ENCODE peak calls at places on chromosomes 16 and 17, in four cellular contexts. M is HEK293T, A is K562, U is HepG2. V is an unnamed sample.

GRCh38 chr16:50618238-50618918 is 62.7 kb downstream of the SNX20 start:
- DNase-seq in A (no peak), M (no peak), U (no peak), V (no peak)

GRCh38 chr17:76560877-76561221 is 21.0 kb downstream of the PRCD start:
- DNase-seq in A (no peak), M (no peak), U (no peak), V (no peak)

GRCh38 chr17:80779961-80780380 is 211.7 kb upstream of the CHMP6 start:
- DNase-seq in A (no peak), M (no peak), U (no peak), V (no peak)

GRCh38 chr17:1865252-1866037 is 35.6 kb downstream of the RPA1 start:
- DNase-seq in U (peak; percentile 35), A (peak; percentile 51), M (peak; percentile 65), V (no peak)

GRCh38 chr17:7997186-7997585 is 5.2 kb upstream of the GUCY2D start:
- DNase-seq in M (peak; percentile 59), A (peak; percentile 27), U (peak; percentile 25), V (no peak)

GRCh38 chr16:11047057-11047456 is 102.7 kb downstream of the CLEC16A start:
- DNase-seq in A (no peak), U (no peak), M (no peak), V (no peak)

GRCh38 chr16:19153876-19154275 is 14.2 kb upstream of the SYT17 start:
- DNase-seq in U (no peak), M (peak; percentile 56), A (peak; percentile 70), V (no peak)

GRCh38 chr17:1137465-1137894 is 42.3 kb downstream of the ABR start:
- DNase-seq in A (peak; percentile 71), U (peak; percentile 39), M (peak; percentile 45), V (no peak)

GRCh38 chr17:13646411-13646810 is 44.7 kb upstream of the HS3ST3A1 start:
- DNase-seq in A (no peak), U (no peak), M (no peak), V (no peak)

GRCh38 chr17:73481672-73482071 is 162.6 kb downstream of the SDK2 start:
- DNase-seq in M (no peak), A (no peak), U (no peak), V (no peak)

GRCh38 chr17:2363318-2363717 is 26.0 kb downstream of the SGSM2 start:
- DNase-seq in U (no peak), A (no peak), M (no peak), V (no peak)

GRCh38 chr17:32912218-32912897 is 15.6 kb upstream of the TMEM98 start:
- DNase-seq in A (peak; percentile 86), M (peak; percentile 41), U (peak; percentile 84), V (no peak)

GRCh38 chr17:61057257-61057656 is 342.4 kb upstream of the TBX2 start:
- DNase-seq in A (no peak), U (no peak), M (no peak), V (no peak)

GRCh38 chr17:13353590-13353989 is 248.1 kb downstream of the HS3ST3A1 start:
- DNase-seq in A (no peak), U (no peak), M (no peak), V (no peak)

GRCh38 chr17:32822996-32823395 is 53.9 kb downstream of the MYO1D start:
- DNase-seq in A (no peak), M (no peak), U (no peak), V (no peak)

GRCh38 chr16:7513429-7513828 is 180.8 kb downstream of the RBFOX1 start:
- DNase-seq in M (peak; percentile 8), A (peak; percentile 28), U (peak; percentile 13), V (no peak)

GRCh38 chr17:78401246-78401645 is 22.8 kb downstream of the PGS1 start:
- DNase-seq in U (no peak), A (no peak), M (no peak), V (no peak)

GRCh38 chr17:7852919-7853692 is 1.8 kb upstream of the TMEM88 start:
- DNase-seq in A (no peak), U (no peak), M (no peak), V (no peak)

GRCh38 chr17:63540581-63540980 is 9.7 kb upstream of the DCAF7 start:
- DNase-seq in M (no peak), A (no peak), U (no peak), V (no peak)

GRCh38 chr17:40648326-40648968 is 829 bp upstream of the SMARCE1 start:
- DNase-seq in U (peak; percentile 56), A (no peak), M (peak; percentile 25), V (no peak)

GRCh38 chr17:64505320-64506200 is 529 bp downstream of the DDX5 start:
- DNase-seq in U (peak; percentile 80), M (peak; percentile 57), A (peak; percentile 79), V (no peak)

GRCh38 chr16:22915003-22915402 is 101.0 kb downstream of the HS3ST2 start:
- DNase-seq in U (no peak), A (no peak), M (no peak), V (no peak)

GRCh38 chr16:13435873-13436474 is 484.0 kb upstream of the ERCC4 start:
- DNase-seq in A (no peak), M (no peak), U (no peak), V (no peak)

GRCh38 chr16:49608801-49609200 is 235.2 kb downstream of the C16orf78 start:
- DNase-seq in M (no peak), U (peak; percentile 39), A (no peak), V (no peak)

GRCh38 chr17:9792181-9792840 is 919 bp upstream of the DHRS7C start:
- DNase-seq in M (no peak), A (no peak), U (no peak), V (no peak)

GRCh38 chr17:35094902-35095301 is 24.8 kb downstream of the RAD51D start:
- DNase-seq in M (no peak), U (peak; percentile 14), A (no peak), V (no peak)

GRCh38 chr17:48539177-48539576 is 5.7 kb downstream of the HOXB2 start:
- DNase-seq in M (no peak), U (no peak), A (no peak), V (no peak)

GRCh38 chr16:80004113-80004512 is 403.6 kb upstream of the MAF start:
- DNase-seq in A (no peak), U (no peak), M (no peak), V (no peak)

DNA sequence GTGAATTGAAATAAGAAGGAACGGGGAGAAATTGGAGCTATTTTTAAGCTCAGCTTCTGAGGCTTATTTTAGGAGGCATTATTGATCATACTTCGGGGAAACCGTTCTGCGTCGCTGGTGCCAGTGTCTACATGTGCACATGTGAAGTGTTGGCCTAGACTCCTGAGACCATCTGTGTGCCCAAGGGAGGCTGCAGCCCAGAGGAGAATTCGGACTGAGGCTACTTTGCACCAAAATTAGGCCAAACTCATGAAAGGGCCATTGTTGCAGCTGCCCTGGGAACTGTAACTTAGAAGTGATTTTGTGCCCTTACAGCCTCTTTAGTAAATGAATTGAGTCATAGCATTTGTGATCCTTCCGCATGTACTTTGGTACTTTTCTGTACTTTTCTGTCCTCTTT is 102.0 kb upstream of the NOL11 start:
- DNase-seq in M (no peak), A (no peak), U (no peak), V (no peak)
- TF ChIP-seq FOXK2 in M (no peak), A (no peak), U (no peak), V (no peak)

DNA sequence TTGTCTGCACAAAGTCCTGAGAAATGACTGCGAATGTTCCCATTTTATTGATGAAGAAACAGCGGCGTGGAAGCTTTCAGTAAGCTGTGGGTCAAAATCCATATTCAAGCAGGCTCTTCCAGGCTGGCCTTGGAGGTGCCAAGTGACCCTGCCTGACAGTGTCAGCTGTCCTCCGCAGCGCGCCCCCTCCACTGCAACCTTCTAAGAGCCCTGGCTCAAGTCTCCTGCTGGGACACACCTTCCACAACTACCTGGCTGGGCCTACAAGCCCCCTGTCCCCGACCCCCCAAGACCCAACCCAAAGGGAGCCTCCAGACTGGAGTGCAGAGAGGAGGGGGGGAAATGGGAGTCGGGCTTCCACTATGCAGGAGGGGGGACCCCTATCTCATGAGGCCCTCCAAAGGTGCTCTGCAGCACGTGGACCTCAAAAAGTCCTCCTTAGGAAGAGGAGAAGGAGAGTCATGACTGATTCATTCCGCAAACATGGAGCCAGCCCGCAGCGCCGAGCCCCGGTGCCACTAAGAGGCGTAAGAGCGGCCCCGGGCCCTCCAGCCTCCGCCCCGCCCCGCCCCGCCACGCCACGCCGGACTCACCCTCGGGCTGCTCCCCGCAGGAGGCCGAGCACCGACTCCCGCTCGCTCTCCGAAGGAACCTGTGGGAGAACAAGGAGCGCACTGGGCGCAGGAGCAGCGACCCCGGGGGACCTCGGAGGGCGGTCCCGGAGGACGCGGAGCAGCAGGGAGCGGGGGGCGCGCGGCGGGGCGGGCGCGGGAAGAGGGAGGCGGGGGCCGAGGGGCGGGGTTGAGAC is 574 bp downstream of the MPP3 start:
- DNase-seq in U (peak; percentile 21), M (peak; percentile 65), A (peak; percentile 78), V (no peak)
- TF ChIP-seq FOXK2 in U (no peak), M (no peak), A (no peak), V (no peak)

GRCh38 chr16:74999683-75000480 is 1.1 kb downstream of the ZNRF1 start:
- DNase-seq in U (peak; percentile 44), A (no peak), M (peak; percentile 23), V (no peak)

GRCh38 chr16:75004460-75004859 is 5.6 kb downstream of the ZNRF1 start:
- DNase-seq in U (no peak), M (no peak), A (no peak), V (no peak)

GRCh38 chr16:75003931-75004330 is 5.1 kb downstream of the ZNRF1 start:
- DNase-seq in M (no peak), A (no peak), U (no peak), V (no peak)

GRCh38 chr16:75000481-75001081 is 1.8 kb downstream of the ZNRF1 start:
- DNase-seq in M (no peak), U (no peak), A (no peak), V (no peak)

GRCh38 chr16:75002474-75002873 is 3.6 kb downstream of the ZNRF1 start:
- DNase-seq in A (no peak), M (no peak), U (peak; percentile 28), V (no peak)
- TF ChIP-seq FOXK2 in A (no peak), M (no peak), U (no peak), V (no peak)

GRCh38 chr16:88453217-88453531 is at the start of gene ZFPM1:
- DNase-seq in U (no peak), M (no peak), A (no peak), V (no peak)

GRCh38 chr16:88453621-88454314 is 688 bp downstream of the ZFPM1 start:
- DNase-seq in M (no peak), A (no peak), U (no peak), V (no peak)

GRCh38 chr16:88455610-88456355 is 2.7 kb downstream of the ZFPM1 start:
- DNase-seq in U (peak; percentile 57), A (peak; percentile 84), M (no peak), V (peak; percentile 81)

GRCh38 chr16:88452485-88453216 is 429 bp upstream of the ZFPM1 start:
- DNase-seq in U (peak; percentile 92), A (peak; percentile 98), M (peak; percentile 98), V (peak; percentile 67)

DNA sequence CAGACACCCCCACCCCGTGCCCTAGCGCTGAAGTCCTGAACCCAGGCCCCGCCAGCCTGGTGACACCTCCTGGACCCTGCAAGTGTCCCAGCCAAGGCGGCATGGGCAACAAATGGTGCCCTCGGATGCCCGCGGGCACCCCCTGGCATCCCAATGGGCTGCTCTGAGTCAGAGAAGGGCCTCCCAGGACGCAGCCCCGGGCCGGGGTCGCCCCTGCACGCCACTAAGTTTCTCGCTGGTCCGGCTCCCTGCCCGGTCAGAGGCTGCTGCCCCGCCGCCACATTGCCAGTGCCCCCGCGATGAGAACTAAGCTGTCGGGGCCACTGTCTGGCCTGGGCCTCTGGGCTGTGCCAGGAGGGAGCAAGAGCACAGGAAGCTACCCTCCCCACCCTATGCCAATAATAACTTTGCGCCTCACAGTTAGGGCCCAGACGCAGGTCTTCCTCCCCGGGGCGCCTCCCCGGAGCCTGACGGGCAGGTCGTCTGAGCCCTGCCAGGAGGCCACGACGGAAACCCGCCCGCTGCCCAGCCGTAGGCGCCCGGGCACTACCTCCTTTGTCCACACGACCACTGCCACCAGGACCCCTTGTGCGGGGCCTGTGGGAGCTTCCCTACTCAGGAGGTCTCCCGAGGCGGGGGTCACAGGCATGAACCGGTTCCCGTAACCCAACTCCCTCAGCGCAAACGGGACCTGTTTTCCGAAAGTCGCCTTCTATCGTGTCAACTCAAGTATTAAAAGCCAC is 1.4 kb downstream of the ZFPM1 start:
- DNase-seq in U (no peak), A (no peak), M (peak; percentile 24), V (no peak)
- TF ChIP-seq FOXK2 in U (no peak), A (no peak), M (no peak), V (no peak)

V was measured in GM12878.